ENCODE peak calls at places on chromosomes 1 and 21, in four cellular contexts. S, E, A and I are unnamed samples.

GRCh38 chr1:3625151-3625907 is 514 bp downstream of the TPRG1L start:
- DNase-seq in A (peak; percentile 87), E (no peak), S (peak; percentile 64), I (peak; percentile 60)

GRCh38 chr1:58006421-58007032 is 540.0 kb downstream of the OMA1 start:
- DNase-seq in S (no peak), E (no peak), A (no peak), I (peak; percentile 96)

GRCh38 chr1:9269721-9270120 is 23.0 kb upstream of the SPSB1 start:
- DNase-seq in E (no peak), A (no peak), S (no peak), I (no peak)

GRCh38 chr1:187516874-187517273 is 688.1 kb downstream of the PLA2G4A start:
- DNase-seq in S (no peak), E (no peak), A (no peak), I (no peak)

GRCh38 chr1:180851995-180852887 is 60.5 kb upstream of the KIAA1614 start:
- DNase-seq in E (no peak), S (no peak), A (no peak), I (no peak)

GRCh38 chr21:42474043-42474831 is 21.8 kb downstream of the RSPH1 start:
- DNase-seq in A (no peak), E (no peak), S (peak; percentile 41), I (peak; percentile 67)

GRCh38 chr1:115330480-115331013 is 7.5 kb downstream of the NGF start:
- DNase-seq in A (no peak), E (no peak), S (no peak), I (no peak)

GRCh38 chr21:45132841-45133573 is 58.6 kb downstream of the ADARB1 start:
- DNase-seq in S (no peak), E (no peak), A (no peak), I (no peak)

GRCh38 chr1:65793359-65793732 is 651 bp downstream of the PDE4B start:
- DNase-seq in E (no peak), S (no peak), A (no peak), I (peak; percentile 61)

GRCh38 chr1:9593492-9594465 is 5.1 kb downstream of the TMEM201 start:
- DNase-seq in S (peak; percentile 91), E (peak; percentile 30), A (peak; percentile 90), I (peak; percentile 87)

GRCh38 chr1:236284291-236284711 is 2.5 kb upstream of the ERO1B start:
- DNase-seq in A (no peak), E (peak; percentile 92), S (no peak), I (peak; percentile 5)

GRCh38 chr1:177190308-177190970 is 19.7 kb downstream of the BRINP2 start:
- DNase-seq in E (no peak), S (no peak), A (no peak), I (no peak)

GRCh38 chr1:116110507-116111195 is 548 bp upstream of the MAB21L3 start:
- DNase-seq in A (no peak), E (peak; percentile 46), S (peak; percentile 54), I (no peak)

GRCh38 chr21:39097335-39097861 is 85.9 kb downstream of the PSMG1 start:
- DNase-seq in A (no peak), S (no peak), E (no peak), I (no peak)

GRCh38 chr1:97243973-97244560 is 522.5 kb downstream of the PTBP2 start:
- DNase-seq in A (no peak), E (no peak), S (no peak), I (peak; percentile 28)

GRCh38 chr1:71908313-71908712 is 374.0 kb downstream of the NEGR1 start:
- DNase-seq in S (no peak), A (no peak), E (no peak), I (no peak)

GRCh38 chr1:30618335-30618747 is 105.0 kb downstream of the MATN1 start:
- DNase-seq in A (no peak), E (no peak), S (no peak), I (no peak)

GRCh38 chr1:46370214-46370633 is 23.9 kb upstream of the FAAH start:
- DNase-seq in E (peak; percentile 37), A (peak; percentile 81), S (no peak), I (no peak)

GRCh38 chr1:201696217-201696761 is 132.7 kb upstream of the IPO9 start:
- DNase-seq in E (no peak), A (no peak), S (no peak), I (no peak)

GRCh38 chr1:155181371-155182051 is 7.9 kb downstream of the TRIM46 start:
- DNase-seq in S (no peak), A (no peak), E (no peak), I (no peak)

GRCh38 chr21:38819051-38819718 is 13.5 kb downstream of the ETS2 start:
- DNase-seq in A (no peak), S (no peak), E (no peak), I (no peak)

GRCh38 chr1:207840380-207840779 is 70.5 kb downstream of the CD34 start:
- DNase-seq in S (no peak), A (no peak), E (no peak), I (peak; percentile 25)

GRCh38 chr1:94936861-94937620 is 10.1 kb upstream of the CNN3 start:
- DNase-seq in E (no peak), S (no peak), A (no peak), I (peak; percentile 68)
- TF ChIP-seq POLR2AphosphoS5 in E (no peak), S (no peak), A (no peak), I (no peak)

GRCh38 chr1:90671736-90672135 is 45.4 kb downstream of the BARHL2 start:
- DNase-seq in A (no peak), S (no peak), E (no peak), I (no peak)

GRCh38 chr1:90675161-90675847 is 41.8 kb downstream of the BARHL2 start:
- DNase-seq in A (no peak), S (no peak), E (no peak), I (no peak)

DNA sequence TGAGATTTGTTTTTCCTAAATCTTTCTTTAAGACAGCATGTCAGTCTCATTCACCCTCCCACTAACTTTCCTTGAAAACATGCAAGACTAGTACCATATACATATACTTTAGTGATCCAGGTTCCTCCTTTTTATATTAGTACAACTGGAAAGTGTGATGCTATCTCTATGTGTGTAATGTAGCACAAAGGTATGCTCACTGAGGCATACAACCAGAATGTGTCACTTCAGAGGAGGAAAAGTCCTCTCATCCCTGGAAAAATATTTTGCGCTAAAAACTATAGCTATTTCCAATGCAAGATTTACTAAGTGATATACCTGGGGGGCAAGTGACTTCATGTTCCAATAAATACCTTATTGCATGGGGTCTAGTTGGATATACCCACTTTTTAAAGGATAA is 45.9 kb downstream of the BARHL2 start:
- DNase-seq in A (no peak), S (no peak), E (no peak), I (no peak)
- TF ChIP-seq JUNB in A (no peak), S (no peak), E (no peak), I (no peak)

GRCh38 chr1:53504901-53505300 is 45.7 kb downstream of the DMRTB1 start:
- DNase-seq in S (no peak), A (no peak), E (no peak), I (no peak)

GRCh38 chr1:53503433-53503925 is 44.3 kb downstream of the DMRTB1 start:
- DNase-seq in S (no peak), E (no peak), A (no peak), I (no peak)

GRCh38 chr1:53500184-53501064 is 41.2 kb downstream of the DMRTB1 start:
- DNase-seq in S (no peak), E (no peak), A (no peak), I (no peak)

GRCh38 chr1:53501065-53502005 is 42.1 kb downstream of the DMRTB1 start:
- DNase-seq in S (no peak), E (no peak), A (no peak), I (peak; percentile 40)

DNA sequence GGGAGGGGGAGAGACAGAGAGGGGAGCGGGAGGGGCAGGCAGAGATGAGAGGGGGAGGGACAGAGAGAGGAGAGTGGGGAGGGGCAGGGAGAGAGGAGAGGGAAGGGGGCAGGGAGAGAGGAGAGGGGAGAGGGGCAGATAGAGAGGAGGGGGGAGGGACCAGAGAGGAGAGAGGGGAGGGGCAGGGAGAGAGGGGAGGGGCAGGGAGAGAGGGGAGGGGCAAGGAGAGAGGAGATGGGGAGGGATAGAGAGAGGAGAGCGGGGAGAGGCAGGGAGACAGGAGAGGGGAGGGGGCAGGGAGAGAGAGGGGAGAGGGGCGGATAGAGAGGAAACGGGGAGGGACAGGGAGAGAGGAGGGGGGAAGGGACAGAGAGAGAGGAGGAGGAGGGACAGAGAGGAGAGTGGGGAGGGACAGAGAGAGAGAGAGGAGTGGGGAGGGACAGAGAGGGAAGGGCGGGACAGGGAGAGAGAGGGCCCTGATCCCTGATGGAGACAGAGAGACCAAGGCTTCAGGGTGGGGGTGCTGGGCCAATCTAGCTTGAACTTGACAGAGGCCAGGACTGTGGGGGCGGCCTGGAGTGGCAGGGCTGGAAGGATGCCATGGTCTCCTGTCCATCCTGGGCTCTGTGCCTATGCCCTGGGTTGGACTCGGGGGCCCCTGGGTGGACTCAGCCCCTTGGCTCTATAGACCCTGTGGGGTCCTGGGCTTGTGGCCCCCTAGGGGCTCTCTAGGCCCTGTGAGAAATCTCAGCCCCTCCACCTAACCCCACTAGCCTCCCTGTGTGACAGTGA is 43.6 kb downstream of the DMRTB1 start:
- DNase-seq in E (no peak), A (no peak), S (no peak), I (peak; percentile 52)
- H3K4me3 ChIP-seq in E (no peak overlapping the region), A (no peak overlapping the region), S (no peak overlapping the region), I (no peak overlapping the region)

DNA sequence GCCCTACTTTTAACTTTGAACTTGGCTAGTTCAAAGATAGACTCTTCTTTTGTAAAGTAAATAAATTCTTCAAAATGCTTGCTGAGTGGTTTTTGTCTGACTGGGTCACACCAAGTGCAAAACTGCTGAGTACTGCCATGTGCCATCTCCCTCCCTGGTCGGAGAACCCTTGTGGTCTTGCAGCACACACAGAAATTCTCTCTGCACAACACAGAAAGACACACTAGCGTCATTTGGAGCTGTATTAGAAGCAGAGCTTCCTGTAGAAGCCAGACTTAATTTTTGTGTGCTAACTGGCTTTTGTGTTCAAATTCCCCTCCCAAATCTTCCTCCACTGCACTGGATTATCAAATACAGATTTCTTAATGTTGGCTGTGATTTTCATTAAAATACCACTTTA is 2.5 kb downstream of the PSMB4 start:
- DNase-seq in A (no peak), E (no peak), S (no peak), I (no peak)
- TF ChIP-seq POLR2AphosphoS5 in A (no peak), E (no peak), S (no peak), I (no peak)

DNA sequence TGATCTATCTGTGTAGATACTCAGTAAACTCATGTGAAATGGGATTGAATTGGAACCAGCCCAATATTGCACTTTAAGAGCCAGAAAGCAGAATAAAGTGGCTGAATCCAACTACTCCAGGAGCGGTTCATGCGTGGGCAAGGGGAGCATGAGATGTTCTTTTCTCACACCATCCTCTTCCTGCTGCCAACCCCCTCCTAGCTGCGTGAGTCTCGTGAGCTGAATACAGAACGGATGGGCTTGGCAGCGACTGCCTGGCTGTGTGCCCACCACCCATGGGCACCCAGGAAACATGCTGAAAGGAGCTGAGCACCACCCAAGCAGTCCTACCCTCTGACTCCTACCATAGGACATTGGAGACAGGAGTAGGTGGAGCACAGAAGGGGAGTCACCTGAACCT is 128.4 kb downstream of the ELAVL4 start:
- DNase-seq in S (no peak), A (no peak), E (no peak), I (no peak)
- TF ChIP-seq JUNB in S (no peak), A (no peak), E (no peak), I (no peak)

GRCh38 chr1:160624464-160624863 is 22.4 kb downstream of the SLAMF1 start:
- DNase-seq in A (no peak), S (no peak), E (no peak), I (no peak)
- H3K4me3 ChIP-seq in A (no peak overlapping the region), S (no peak overlapping the region), E (peak overlapping the region; percentile 26), I (no peak overlapping the region)

GRCh38 chr21:34558960-34559631 is 47.1 kb upstream of the KCNE1 start:
- DNase-seq in S (no peak), E (no peak), A (no peak), I (no peak)
- TF ChIP-seq POLR2AphosphoS5 in S (no peak), E (no peak), A (no peak), I (no peak)

GRCh38 chr1:118097622-118098348 is 87.2 kb downstream of the SPAG17 start:
- DNase-seq in E (no peak), S (no peak), A (no peak), I (no peak)
- TF ChIP-seq JUNB in E (no peak), S (no peak), A (no peak), I (no peak)